ENCODE peak calls at places on chromosomes 2 and 18, in four cellular contexts. T is nephron progenitor cell, F is retina, Z is NCI-H1092 treated with DMSO at 0.1 percent for 48 hours. P is an unnamed sample.
A peak's percentile ranks its signal among the peaks of the same experiment; 100 is the strongest.

GRCh38 chr2:172931923-172932520 is 143.6 kb upstream of the MAP3K20 start:
- DNase-seq in T (peak; percentile 76), F (peak; percentile 36), Z (peak; percentile 46), P (peak; percentile 67)

GRCh38 chr2:151999058-151999457 is 99.8 kb downstream of the CACNB4 start:
- DNase-seq in Z (peak; percentile 23), F (peak; percentile 47), T (peak; percentile 64), P (peak; percentile 60)

GRCh38 chr2:191264647-191265079 is 19.5 kb downstream of the MYO1B start:
- DNase-seq in T (no peak), Z (no peak), F (peak; percentile 12), P (no peak)

GRCh38 chr2:20448246-20449046 is 1.6 kb downstream of the RHOB start:
- DNase-seq in F (peak; percentile 50), T (no peak), Z (no peak), P (no peak)

GRCh38 chr2:96789245-96789617 is 26.8 kb upstream of the CNNM3 start:
- DNase-seq in T (no peak), Z (no peak), F (no peak), P (no peak)

GRCh38 chr2:3355951-3356569 is 21.6 kb downstream of the EIPR1 start:
- DNase-seq in F (no peak), Z (no peak), T (no peak), P (no peak)

GRCh38 chr2:70726947-70727725 is 40.9 kb downstream of the ADD2 start:
- DNase-seq in Z (no peak), F (no peak), T (no peak), P (no peak)

GRCh38 chr18:12991839-12992216 is 666 bp downstream of the CEP192 start:
- DNase-seq in F (no peak), T (no peak), Z (no peak), P (no peak)

GRCh38 chr2:88950010-88950409 is 258.5 kb downstream of the RPIA start:
- DNase-seq in F (no peak), T (no peak), Z (no peak), P (no peak)

GRCh38 chr18:33837191-33837590 is 259.2 kb downstream of the ASXL3 start:
- DNase-seq in F (no peak), Z (no peak), T (no peak), P (no peak)

GRCh38 chr18:61854578-61854977 is 38.2 kb downstream of the RNF152 start:
- DNase-seq in Z (peak; percentile 92), T (no peak), F (no peak), P (no peak)

GRCh38 chr2:79116997-79117928 is 3.0 kb upstream of the REG1A start:
- DNase-seq in F (no peak), Z (no peak), T (no peak), P (no peak)

GRCh38 chr2:12597555-12597954 is 119.2 kb upstream of the TRIB2 start:
- DNase-seq in T (no peak), Z (no peak), F (no peak), P (no peak)

GRCh38 chr2:212939777-212940531 is 211.5 kb downstream of the IKZF2 start:
- DNase-seq in F (no peak), T (no peak), Z (peak; percentile 93), P (no peak)

GRCh38 chr2:30514134-30514860 is 67.3 kb downstream of the LCLAT1 start:
- DNase-seq in T (no peak), F (no peak), Z (peak; percentile 3), P (no peak)

GRCh38 chr2:54240515-54241219 is 15.4 kb downstream of the TSPYL6 start:
- DNase-seq in F (no peak), T (no peak), Z (no peak), P (no peak)

GRCh38 chr2:196586511-196586991 is 53.0 kb upstream of the CCDC150 start:
- DNase-seq in Z (no peak), T (no peak), F (no peak), P (no peak)

GRCh38 chr2:125837108-125837507 is 818.9 kb upstream of the GYPC start:
- DNase-seq in T (peak; percentile 35), Z (no peak), F (peak; percentile 30), P (peak; percentile 26)

GRCh38 chr2:30666307-30666874 is 140.9 kb downstream of the CAPN13 start:
- DNase-seq in Z (no peak), T (no peak), F (no peak), P (no peak)

GRCh38 chr2:71503827-71504226 is 50.5 kb downstream of the DYSF start:
- DNase-seq in T (no peak), Z (no peak), F (no peak), P (no peak)

GRCh38 chr2:1572638-1573037 is 159.4 kb downstream of the TPO start:
- DNase-seq in F (no peak), T (no peak), Z (no peak), P (no peak)

GRCh38 chr2:5618271-5618670 is 73.9 kb upstream of the SOX11 start:
- DNase-seq in T (no peak), F (no peak), Z (no peak), P (peak; percentile 9)

GRCh38 chr2:14422426-14422825 is 210.1 kb upstream of the LRATD1 start:
- DNase-seq in F (no peak), Z (no peak), T (no peak), P (no peak)

GRCh38 chr2:232666051-232666805 is 30.9 kb upstream of the GIGYF2 start:
- DNase-seq in F (no peak), Z (no peak), T (no peak), P (no peak)

GRCh38 chr2:138433995-138434991 is 67.3 kb upstream of the SPOPL start:
- DNase-seq in T (no peak), Z (no peak), F (no peak), P (no peak)

GRCh38 chr2:68755071-68755470 is 20.5 kb downstream of the ARHGAP25 start:
- DNase-seq in T (no peak), F (no peak), Z (no peak), P (no peak)

P was measured in neuronal stem cell.